ENCODE peak calls at places on chromosomes 5 and 9, in six cellular contexts. V is SJSA1, T is iris pigment epithelial cell, F is iPS-NIHi11, X is kidney, L is dorsolateral prefrontal cortex. I is an unnamed sample.

GRCh38 chr5:167011196-167011595 is 1280.2 kb upstream of the WWC1 start:
- DNase-seq in V (no peak), T (no peak), F (no peak), X (no peak), L (no peak), I (no peak)

GRCh38 chr5:83375049-83375710 is 96.4 kb upstream of the VCAN start:
- DNase-seq in V (no peak), T (no peak), F (no peak), X (no peak), L (no peak), I (no peak)

GRCh38 chr9:131588396-131588795 is 43.1 kb downstream of the PRRT1B start:
- DNase-seq in V (no peak), T (no peak), F (no peak), X (no peak), L (no peak), I (no peak)

GRCh38 chr9:14097215-14097614 is 216.7 kb downstream of the NFIB start:
- DNase-seq in V (no peak), T (peak), F (no peak), X (no peak), L (no peak), I (no peak)

GRCh38 chr9:2209400-2209799 is 194.3 kb downstream of the SMARCA2 start:
- DNase-seq in V (no peak), T (peak), F (no peak), X (no peak), L (no peak), I (no peak)

GRCh38 chr5:115968770-115969169 is 6.5 kb downstream of the LVRN start:
- DNase-seq in V (no peak), T (no peak), F (no peak), X (no peak), L (no peak), I (no peak)

GRCh38 chr5:32538031-32538547 is 47.3 kb upstream of the SUB1 start:
- DNase-seq in V (no peak), T (no peak), F (no peak), X (no peak), L (no peak), I (no peak)

GRCh38 chr9:75087279-75087823 is 604 bp downstream of the NMRK1 start:
- DNase-seq in V (no peak), T (peak), F (no peak), X (no peak), L (no peak), I (peak)

GRCh38 chr5:62572918-62573514 is 5.6 kb upstream of the LRRC70 start:
- DNase-seq in V (no peak), T (no peak), F (no peak), X (no peak), L (no peak), I (no peak)

GRCh38 chr5:110768138-110768845 is 29.5 kb downstream of the SLC25A46 start:
- DNase-seq in V (no peak), T (peak), F (no peak), X (no peak), L (no peak), I (no peak)

GRCh38 chr5:39905356-39905755 is 480.6 kb upstream of the DAB2 start:
- DNase-seq in V (no peak), T (peak), F (no peak), X (no peak), L (no peak), I (no peak)

GRCh38 chr5:103526164-103526915 is 36.2 kb downstream of the NUDT12 start:
- DNase-seq in V (no peak), T (peak), F (no peak), X (no peak), L (no peak), I (no peak)

GRCh38 chr5:138212828-138213160 is 329 bp downstream of the CDC23 start:
- DNase-seq in V (no peak), T (peak), F (peak), X (peak), L (peak), I (no peak)

GRCh38 chr5:83368317-83368716 is 103.2 kb upstream of the VCAN start:
- DNase-seq in V (peak), T (peak), F (no peak), X (no peak), L (no peak), I (no peak)

GRCh38 chr5:55220433-55221185 is 6.5 kb downstream of the MCIDAS start:
- DNase-seq in V (no peak), T (no peak), F (peak), X (peak), L (no peak), I (peak)

GRCh38 chr9:113511856-113512761 is 48.6 kb downstream of the RGS3 start:
- DNase-seq in V (no peak), T (peak), F (no peak), X (no peak), L (no peak), I (no peak)

GRCh38 chr5:172550096-172550765 is 90.8 kb upstream of the NEURL1B start:
- DNase-seq in V (no peak), T (no peak), F (no peak), X (no peak), L (no peak), I (no peak)

GRCh38 chr9:132241840-132242620 is 80.2 kb downstream of the NTNG2 start:
- DNase-seq in V (no peak), T (peak), F (no peak), X (peak), L (no peak), I (peak)

GRCh38 chr5:55873234-55873633 is 22.1 kb downstream of the IL31RA start:
- DNase-seq in V (no peak), T (no peak), F (no peak), X (no peak), L (no peak), I (no peak)

GRCh38 chr5:1737790-1738405 is 61.7 kb downstream of the MRPL36 start:
- DNase-seq in V (peak), T (peak), F (peak), X (no peak), L (no peak), I (peak)

GRCh38 chr5:38250752-38251448 is 7.5 kb upstream of the EGFLAM start:
- DNase-seq in V (no peak), T (no peak), F (no peak), X (no peak), L (no peak), I (no peak)

I was measured in nephron progenitor cell.